ENCODE peak calls at places on chromosomes 1 and 21, in nine cellular contexts. One of them, this sample, is unnamed.

GRCh38 chr1:228434674-228435073 is 18.0 kb upstream of the TRIM17 start:
- DNase-seq in fibroblast of lung: no peak
- DNase-seq in GM10248: no peak
- DNase-seq in type B pancreatic cell: no peak
- DNase-seq in OCI-LY7: no peak
- DNase-seq in ascending aorta: no peak
- DNase-seq in esophagus squamous epithelium: no peak
- DNase-seq in CD8-positive, alpha-beta T cell: no peak
- DNase-seq in tibial artery: no peak
- DNase-seq in this sample: no peak

GRCh38 chr1:239308701-239309333 is 77.6 kb upstream of the CHRM3 start:
- DNase-seq in esophagus squamous epithelium: no peak
- DNase-seq in GM10248: no peak
- DNase-seq in tibial artery: no peak
- DNase-seq in type B pancreatic cell: no peak
- DNase-seq in ascending aorta: no peak
- DNase-seq in fibroblast of lung: peak
- DNase-seq in CD8-positive, alpha-beta T cell: no peak
- DNase-seq in OCI-LY7: no peak
- DNase-seq in this sample: no peak

GRCh38 chr1:2643414-2644077 is 10.7 kb upstream of the MMEL1 start:
- DNase-seq in OCI-LY7: no peak
- DNase-seq in type B pancreatic cell: peak
- DNase-seq in tibial artery: peak
- DNase-seq in fibroblast of lung: no peak
- DNase-seq in CD8-positive, alpha-beta T cell: no peak
- DNase-seq in GM10248: peak
- DNase-seq in esophagus squamous epithelium: no peak
- DNase-seq in ascending aorta: no peak
- DNase-seq in this sample: no peak

GRCh38 chr1:64302194-64302593 is 98.8 kb downstream of the UBE2U start:
- DNase-seq in ascending aorta: no peak
- DNase-seq in esophagus squamous epithelium: no peak
- DNase-seq in CD8-positive, alpha-beta T cell: no peak
- DNase-seq in fibroblast of lung: no peak
- DNase-seq in type B pancreatic cell: no peak
- DNase-seq in tibial artery: no peak
- DNase-seq in GM10248: no peak
- DNase-seq in OCI-LY7: no peak
- DNase-seq in this sample: no peak

GRCh38 chr1:53959664-53960250 is 13.6 kb downstream of the LRRC42 start:
- DNase-seq in CD8-positive, alpha-beta T cell: no peak
- DNase-seq in GM10248: peak
- DNase-seq in esophagus squamous epithelium: no peak
- DNase-seq in fibroblast of lung: no peak
- DNase-seq in type B pancreatic cell: no peak
- DNase-seq in tibial artery: no peak
- DNase-seq in OCI-LY7: peak
- DNase-seq in ascending aorta: no peak
- DNase-seq in this sample: no peak

GRCh38 chr1:18583326-18583941 is 47.2 kb upstream of the PAX7 start:
- DNase-seq in GM10248: no peak
- DNase-seq in type B pancreatic cell: no peak
- DNase-seq in esophagus squamous epithelium: no peak
- DNase-seq in ascending aorta: no peak
- DNase-seq in tibial artery: no peak
- DNase-seq in fibroblast of lung: no peak
- DNase-seq in CD8-positive, alpha-beta T cell: no peak
- DNase-seq in OCI-LY7: no peak
- DNase-seq in this sample: no peak

GRCh38 chr1:9119745-9120144 is 9.2 kb downstream of the GPR157 start:
- DNase-seq in fibroblast of lung: no peak
- DNase-seq in type B pancreatic cell: no peak
- DNase-seq in tibial artery: no peak
- DNase-seq in OCI-LY7: no peak
- DNase-seq in GM10248: peak
- DNase-seq in esophagus squamous epithelium: no peak
- DNase-seq in ascending aorta: no peak
- DNase-seq in CD8-positive, alpha-beta T cell: no peak
- DNase-seq in this sample: no peak

GRCh38 chr1:155729031-155729898 is 40.4 kb downstream of the DAP3 start:
- DNase-seq in esophagus squamous epithelium: no peak
- DNase-seq in CD8-positive, alpha-beta T cell: peak
- DNase-seq in type B pancreatic cell: peak
- DNase-seq in fibroblast of lung: peak
- DNase-seq in GM10248: peak
- DNase-seq in ascending aorta: no peak
- DNase-seq in OCI-LY7: peak
- DNase-seq in tibial artery: no peak
- DNase-seq in this sample: no peak

GRCh38 chr1:235821361-235821981 is 45.2 kb downstream of the LYST start:
- DNase-seq in esophagus squamous epithelium: no peak
- DNase-seq in CD8-positive, alpha-beta T cell: no peak
- DNase-seq in GM10248: no peak
- DNase-seq in OCI-LY7: no peak
- DNase-seq in fibroblast of lung: peak
- DNase-seq in tibial artery: no peak
- DNase-seq in ascending aorta: no peak
- DNase-seq in type B pancreatic cell: no peak
- DNase-seq in this sample: no peak

GRCh38 chr1:65309317-65310077 is at the start of gene DNAJC6:
- DNase-seq in GM10248: peak
- DNase-seq in esophagus squamous epithelium: no peak
- DNase-seq in fibroblast of lung: peak
- DNase-seq in CD8-positive, alpha-beta T cell: peak
- DNase-seq in ascending aorta: no peak
- DNase-seq in type B pancreatic cell: peak
- DNase-seq in OCI-LY7: no peak
- DNase-seq in tibial artery: peak
- DNase-seq in this sample: peak

GRCh38 chr1:114511048-114511785 is at the start of gene TRIM33:
- DNase-seq in esophagus squamous epithelium: peak
- DNase-seq in ascending aorta: peak
- DNase-seq in OCI-LY7: peak
- DNase-seq in fibroblast of lung: peak
- DNase-seq in CD8-positive, alpha-beta T cell: peak
- DNase-seq in GM10248: peak
- DNase-seq in tibial artery: peak
- DNase-seq in type B pancreatic cell: peak
- DNase-seq in this sample: peak

GRCh38 chr1:169901119-169901518 is 7.4 kb upstream of the SCYL3 start:
- DNase-seq in ascending aorta: no peak
- DNase-seq in CD8-positive, alpha-beta T cell: no peak
- DNase-seq in type B pancreatic cell: no peak
- DNase-seq in OCI-LY7: no peak
- DNase-seq in tibial artery: no peak
- DNase-seq in esophagus squamous epithelium: no peak
- DNase-seq in GM10248: no peak
- DNase-seq in fibroblast of lung: no peak
- DNase-seq in this sample: no peak

GRCh38 chr1:234619071-234619480 is 9.1 kb upstream of the IRF2BP2 start:
- DNase-seq in GM10248: no peak
- DNase-seq in esophagus squamous epithelium: no peak
- DNase-seq in OCI-LY7: no peak
- DNase-seq in ascending aorta: no peak
- DNase-seq in fibroblast of lung: peak
- DNase-seq in type B pancreatic cell: no peak
- DNase-seq in CD8-positive, alpha-beta T cell: no peak
- DNase-seq in tibial artery: no peak
- DNase-seq in this sample: no peak

GRCh38 chr1:21468597-21468996 is 28.7 kb downstream of the NBPF3 start:
- DNase-seq in type B pancreatic cell: no peak
- DNase-seq in CD8-positive, alpha-beta T cell: no peak
- DNase-seq in fibroblast of lung: no peak
- DNase-seq in esophagus squamous epithelium: no peak
- DNase-seq in ascending aorta: no peak
- DNase-seq in OCI-LY7: peak
- DNase-seq in GM10248: no peak
- DNase-seq in tibial artery: no peak
- DNase-seq in this sample: no peak

GRCh38 chr1:154344977-154345837 is 19.9 kb downstream of the ATP8B2 start:
- DNase-seq in CD8-positive, alpha-beta T cell: peak
- DNase-seq in GM10248: no peak
- DNase-seq in OCI-LY7: peak
- DNase-seq in tibial artery: no peak
- DNase-seq in ascending aorta: no peak
- DNase-seq in fibroblast of lung: peak
- DNase-seq in esophagus squamous epithelium: no peak
- DNase-seq in type B pancreatic cell: no peak
- DNase-seq in this sample: no peak

GRCh38 chr1:194339451-194339850 is 1153.0 kb upstream of the B3GALT2 start:
- DNase-seq in type B pancreatic cell: no peak
- DNase-seq in GM10248: no peak
- DNase-seq in CD8-positive, alpha-beta T cell: no peak
- DNase-seq in ascending aorta: no peak
- DNase-seq in fibroblast of lung: no peak
- DNase-seq in OCI-LY7: no peak
- DNase-seq in esophagus squamous epithelium: no peak
- DNase-seq in tibial artery: no peak
- DNase-seq in this sample: no peak

DNA sequence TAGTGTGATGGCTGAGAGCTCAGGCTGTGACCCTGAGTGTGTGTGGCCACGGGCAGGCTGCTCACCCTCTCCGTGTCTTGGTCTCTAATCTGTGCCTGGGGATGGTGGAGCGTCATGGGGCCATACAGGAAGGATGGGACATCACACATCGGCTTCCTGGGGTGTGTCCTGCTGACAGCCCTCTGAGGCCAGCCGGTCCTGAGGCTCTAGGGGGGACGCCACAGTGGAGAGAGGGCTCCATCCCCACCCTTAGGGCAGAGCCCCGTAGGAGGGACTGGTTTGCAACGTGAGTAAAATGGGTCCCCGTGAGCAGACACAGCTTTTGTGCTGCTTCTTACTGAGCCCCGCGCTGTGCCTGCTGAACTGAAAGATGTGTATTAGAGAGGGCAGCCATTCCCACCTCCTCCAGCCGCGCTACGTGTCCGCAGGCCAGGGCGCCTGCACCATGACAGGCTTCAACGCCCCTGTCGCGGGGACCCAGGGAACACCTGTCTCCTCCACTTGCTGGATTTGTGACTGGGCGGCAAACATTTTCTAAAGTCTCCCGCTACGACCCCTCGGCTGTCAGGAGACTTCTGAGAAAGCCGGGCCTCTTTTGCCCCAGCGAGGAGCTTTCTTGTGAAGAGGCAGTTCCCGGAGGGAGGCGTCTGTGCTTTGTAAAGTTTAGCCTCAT is 8.1 kb downstream of the COL18A1 start:
- DNase-seq in tibial artery: peak
- DNase-seq in fibroblast of lung: no peak
- DNase-seq in type B pancreatic cell: no peak
- DNase-seq in CD8-positive, alpha-beta T cell: no peak
- DNase-seq in ascending aorta: no peak
- DNase-seq in esophagus squamous epithelium: no peak
- DNase-seq in GM10248: no peak
- DNase-seq in OCI-LY7: no peak
- DNase-seq in this sample: no peak
- TF ChIP-seq CTCF in tibial artery: no peak
- TF ChIP-seq CTCF in fibroblast of lung: no peak
- TF ChIP-seq CTCF in type B pancreatic cell: no peak
- TF ChIP-seq CTCF in CD8-positive, alpha-beta T cell: no peak
- TF ChIP-seq CTCF in ascending aorta: no peak
- TF ChIP-seq CTCF in esophagus squamous epithelium: no peak
- TF ChIP-seq CTCF in GM10248: no peak
- TF ChIP-seq CTCF in OCI-LY7: no peak
- TF ChIP-seq CTCF in this sample: no peak

GRCh38 chr1:11753555-11754208 is 8.3 kb upstream of the C1orf167 start:
- DNase-seq in ascending aorta: no peak
- DNase-seq in type B pancreatic cell: no peak
- DNase-seq in OCI-LY7: no peak
- DNase-seq in fibroblast of lung: peak
- DNase-seq in tibial artery: no peak
- DNase-seq in GM10248: no peak
- DNase-seq in esophagus squamous epithelium: no peak
- DNase-seq in CD8-positive, alpha-beta T cell: no peak
- DNase-seq in this sample: no peak
- TF ChIP-seq CTCF in ascending aorta: no peak
- TF ChIP-seq CTCF in type B pancreatic cell: no peak
- TF ChIP-seq CTCF in OCI-LY7: no peak
- TF ChIP-seq CTCF in fibroblast of lung: no peak
- TF ChIP-seq CTCF in tibial artery: no peak
- TF ChIP-seq CTCF in GM10248: no peak
- TF ChIP-seq CTCF in esophagus squamous epithelium: no peak
- TF ChIP-seq CTCF in CD8-positive, alpha-beta T cell: no peak
- TF ChIP-seq CTCF in this sample: no peak

GRCh38 chr1:202333861-202334260 is 7.9 kb downstream of the UBE2T start:
- DNase-seq in esophagus squamous epithelium: no peak
- DNase-seq in GM10248: no peak
- DNase-seq in OCI-LY7: no peak
- DNase-seq in fibroblast of lung: no peak
- DNase-seq in CD8-positive, alpha-beta T cell: no peak
- DNase-seq in type B pancreatic cell: no peak
- DNase-seq in tibial artery: no peak
- DNase-seq in ascending aorta: no peak
- DNase-seq in this sample: no peak

GRCh38 chr1:202324646-202325045 is 17.1 kb downstream of the UBE2T start:
- DNase-seq in ascending aorta: no peak
- DNase-seq in esophagus squamous epithelium: no peak
- DNase-seq in OCI-LY7: no peak
- DNase-seq in fibroblast of lung: no peak
- DNase-seq in GM10248: no peak
- DNase-seq in CD8-positive, alpha-beta T cell: no peak
- DNase-seq in tibial artery: no peak
- DNase-seq in type B pancreatic cell: no peak
- DNase-seq in this sample: no peak

GRCh38 chr1:202329891-202330290 is 11.8 kb downstream of the UBE2T start:
- DNase-seq in ascending aorta: no peak
- DNase-seq in fibroblast of lung: no peak
- DNase-seq in esophagus squamous epithelium: no peak
- DNase-seq in tibial artery: no peak
- DNase-seq in CD8-positive, alpha-beta T cell: no peak
- DNase-seq in GM10248: no peak
- DNase-seq in OCI-LY7: no peak
- DNase-seq in type B pancreatic cell: no peak
- DNase-seq in this sample: no peak
- TF ChIP-seq CTCF in ascending aorta: no peak
- TF ChIP-seq CTCF in fibroblast of lung: no peak
- TF ChIP-seq CTCF in esophagus squamous epithelium: no peak
- TF ChIP-seq CTCF in tibial artery: no peak
- TF ChIP-seq CTCF in CD8-positive, alpha-beta T cell: no peak
- TF ChIP-seq CTCF in GM10248: no peak
- TF ChIP-seq CTCF in OCI-LY7: peak
- TF ChIP-seq CTCF in type B pancreatic cell: no peak
- TF ChIP-seq CTCF in this sample: no peak

GRCh38 chr1:237938553-237938952 is 47.8 kb upstream of the ZP4 start:
- DNase-seq in fibroblast of lung: no peak
- DNase-seq in OCI-LY7: no peak
- DNase-seq in esophagus squamous epithelium: no peak
- DNase-seq in tibial artery: no peak
- DNase-seq in ascending aorta: no peak
- DNase-seq in GM10248: no peak
- DNase-seq in type B pancreatic cell: no peak
- DNase-seq in CD8-positive, alpha-beta T cell: no peak
- DNase-seq in this sample: no peak
- TF ChIP-seq CTCF in fibroblast of lung: no peak
- TF ChIP-seq CTCF in OCI-LY7: no peak
- TF ChIP-seq CTCF in esophagus squamous epithelium: no peak
- TF ChIP-seq CTCF in tibial artery: no peak
- TF ChIP-seq CTCF in ascending aorta: no peak
- TF ChIP-seq CTCF in GM10248: no peak
- TF ChIP-seq CTCF in type B pancreatic cell: peak
- TF ChIP-seq CTCF in CD8-positive, alpha-beta T cell: no peak
- TF ChIP-seq CTCF in this sample: no peak

This sample was measured in osteocyte.